ENCODE peak calls at places on chromosomes 13 and 19, in six cellular contexts. One of them, this sample, is unnamed.

GRCh38 chr19:51018745-51019543 is 565 bp downstream of the KLK10 start:
- DNase-seq in cardiac fibroblast: peak
- DNase-seq in colonic mucosa: no peak
- DNase-seq in pancreas: no peak
- DNase-seq in tibial nerve: no peak
- DNase-seq in transverse colon: no peak
- DNase-seq in this sample: no peak

GRCh38 chr19:47190167-47190727 is 40.8 kb downstream of the BBC3 start:
- DNase-seq in cardiac fibroblast: peak
- DNase-seq in colonic mucosa: peak
- DNase-seq in pancreas: peak
- DNase-seq in tibial nerve: no peak
- DNase-seq in transverse colon: peak
- DNase-seq in this sample: peak

GRCh38 chr19:4012092-4012974 is 4.8 kb downstream of the PIAS4 start:
- DNase-seq in cardiac fibroblast: no peak
- DNase-seq in colonic mucosa: peak
- DNase-seq in pancreas: peak
- DNase-seq in tibial nerve: no peak
- DNase-seq in transverse colon: peak
- DNase-seq in this sample: no peak

GRCh38 chr13:111110054-111110453 is 5.1 kb upstream of the ARHGEF7 start:
- DNase-seq in cardiac fibroblast: no peak
- DNase-seq in colonic mucosa: no peak
- DNase-seq in pancreas: no peak
- DNase-seq in tibial nerve: no peak
- DNase-seq in transverse colon: no peak
- DNase-seq in this sample: no peak

GRCh38 chr13:34207872-34208271 is 389.9 kb downstream of the RFC3 start:
- DNase-seq in cardiac fibroblast: peak
- DNase-seq in colonic mucosa: no peak
- DNase-seq in pancreas: no peak
- DNase-seq in tibial nerve: no peak
- DNase-seq in transverse colon: no peak
- DNase-seq in this sample: peak

GRCh38 chr13:28528388-28528787 is 33.5 kb upstream of the FLT1 start:
- DNase-seq in cardiac fibroblast: no peak
- DNase-seq in colonic mucosa: no peak
- DNase-seq in pancreas: no peak
- DNase-seq in tibial nerve: no peak
- DNase-seq in transverse colon: no peak
- DNase-seq in this sample: no peak

GRCh38 chr13:75650991-75651390 is 14.9 kb downstream of the LMO7 start:
- DNase-seq in cardiac fibroblast: no peak
- DNase-seq in colonic mucosa: no peak
- DNase-seq in pancreas: no peak
- DNase-seq in tibial nerve: no peak
- DNase-seq in transverse colon: no peak
- DNase-seq in this sample: peak

GRCh38 chr19:39310558-39311311 is 9.9 kb downstream of the LRFN1 start:
- DNase-seq in cardiac fibroblast: peak
- DNase-seq in colonic mucosa: no peak
- DNase-seq in pancreas: no peak
- DNase-seq in tibial nerve: no peak
- DNase-seq in transverse colon: no peak
- DNase-seq in this sample: no peak

GRCh38 chr13:111903143-111903542 is 163.8 kb upstream of the SOX1 start:
- DNase-seq in cardiac fibroblast: no peak
- DNase-seq in colonic mucosa: no peak
- DNase-seq in pancreas: no peak
- DNase-seq in tibial nerve: no peak
- DNase-seq in transverse colon: no peak
- DNase-seq in this sample: no peak

GRCh38 chr13:87889241-87889640 is 218.1 kb downstream of the SLITRK5 start:
- DNase-seq in cardiac fibroblast: no peak
- DNase-seq in colonic mucosa: no peak
- DNase-seq in pancreas: no peak
- DNase-seq in tibial nerve: no peak
- DNase-seq in transverse colon: no peak
- DNase-seq in this sample: no peak

GRCh38 chr19:1113278-1113985 is 9.6 kb downstream of the GPX4 start:
- DNase-seq in cardiac fibroblast: peak
- DNase-seq in colonic mucosa: peak
- DNase-seq in pancreas: peak
- DNase-seq in tibial nerve: peak
- DNase-seq in transverse colon: peak
- DNase-seq in this sample: peak

GRCh38 chr19:8097681-8098567 is 45.4 kb downstream of the CCL25 start:
- DNase-seq in cardiac fibroblast: no peak
- DNase-seq in colonic mucosa: no peak
- DNase-seq in pancreas: no peak
- DNase-seq in tibial nerve: no peak
- DNase-seq in transverse colon: no peak
- DNase-seq in this sample: no peak

GRCh38 chr19:8094336-8094735 is 41.8 kb downstream of the CCL25 start:
- DNase-seq in cardiac fibroblast: no peak
- DNase-seq in colonic mucosa: no peak
- DNase-seq in pancreas: no peak
- DNase-seq in tibial nerve: no peak
- DNase-seq in transverse colon: no peak
- DNase-seq in this sample: no peak

GRCh38 chr19:8097198-8097597 is 44.6 kb downstream of the CCL25 start:
- DNase-seq in cardiac fibroblast: no peak
- DNase-seq in colonic mucosa: no peak
- DNase-seq in pancreas: no peak
- DNase-seq in tibial nerve: no peak
- DNase-seq in transverse colon: no peak
- DNase-seq in this sample: no peak

GRCh38 chr19:8095354-8095886 is 42.9 kb downstream of the CCL25 start:
- DNase-seq in cardiac fibroblast: no peak
- DNase-seq in colonic mucosa: no peak
- DNase-seq in pancreas: no peak
- DNase-seq in tibial nerve: no peak
- DNase-seq in transverse colon: no peak
- DNase-seq in this sample: no peak

GRCh38 chr19:8096071-8096470 is 43.5 kb downstream of the CCL25 start:
- DNase-seq in cardiac fibroblast: no peak
- DNase-seq in colonic mucosa: no peak
- DNase-seq in pancreas: no peak
- DNase-seq in tibial nerve: no peak
- DNase-seq in transverse colon: no peak
- DNase-seq in this sample: no peak
- TF ChIP-seq CTCF in cardiac fibroblast: peak
- TF ChIP-seq CTCF in colonic mucosa: no peak
- TF ChIP-seq CTCF in pancreas: no peak
- TF ChIP-seq CTCF in tibial nerve: no peak
- TF ChIP-seq CTCF in transverse colon: no peak
- TF ChIP-seq CTCF in this sample: no peak

GRCh38 chr19:12035220-12036172 is at the start of gene ZNF433:
- DNase-seq in cardiac fibroblast: peak
- DNase-seq in colonic mucosa: peak
- DNase-seq in pancreas: peak
- DNase-seq in tibial nerve: peak
- DNase-seq in transverse colon: peak
- DNase-seq in this sample: peak

GRCh38 chr19:12034196-12034595 is 1.3 kb downstream of the ZNF433 start:
- DNase-seq in cardiac fibroblast: peak
- DNase-seq in colonic mucosa: no peak
- DNase-seq in pancreas: no peak
- DNase-seq in tibial nerve: no peak
- DNase-seq in transverse colon: no peak
- DNase-seq in this sample: no peak

GRCh38 chr19:12034610-12035009 is 869 bp downstream of the ZNF433 start:
- DNase-seq in cardiac fibroblast: peak
- DNase-seq in colonic mucosa: no peak
- DNase-seq in pancreas: no peak
- DNase-seq in tibial nerve: peak
- DNase-seq in transverse colon: no peak
- DNase-seq in this sample: no peak
- H3K4me3 ChIP-seq in cardiac fibroblast: peak
- H3K4me3 ChIP-seq in colonic mucosa: peak
- H3K4me3 ChIP-seq in pancreas: peak
- H3K4me3 ChIP-seq in tibial nerve: peak
- H3K4me3 ChIP-seq in transverse colon: no peak
- H3K4me3 ChIP-seq in this sample: peak

GRCh38 chr13:60986301-60986700 is 429.3 kb downstream of the PCDH20 start:
- DNase-seq in cardiac fibroblast: no peak
- DNase-seq in colonic mucosa: no peak
- DNase-seq in pancreas: no peak
- DNase-seq in tibial nerve: no peak
- DNase-seq in transverse colon: no peak
- DNase-seq in this sample: no peak

GRCh38 chr13:60990032-60990733 is 425.5 kb downstream of the PCDH20 start:
- DNase-seq in cardiac fibroblast: no peak
- DNase-seq in colonic mucosa: no peak
- DNase-seq in pancreas: no peak
- DNase-seq in tibial nerve: no peak
- DNase-seq in transverse colon: no peak
- DNase-seq in this sample: no peak
- TF ChIP-seq CTCF in cardiac fibroblast: no peak
- TF ChIP-seq CTCF in colonic mucosa: no peak
- TF ChIP-seq CTCF in pancreas: no peak
- TF ChIP-seq CTCF in tibial nerve: no peak
- TF ChIP-seq CTCF in transverse colon: no peak
- TF ChIP-seq CTCF in this sample: no peak

GRCh38 chr13:44403720-44404063 is 30.1 kb downstream of the SERP2 start:
- DNase-seq in cardiac fibroblast: no peak
- DNase-seq in colonic mucosa: no peak
- DNase-seq in pancreas: no peak
- DNase-seq in tibial nerve: no peak
- DNase-seq in transverse colon: no peak
- DNase-seq in this sample: no peak
- H3K4me3 ChIP-seq in cardiac fibroblast: no peak
- H3K4me3 ChIP-seq in colonic mucosa: no peak
- H3K4me3 ChIP-seq in pancreas: no peak
- H3K4me3 ChIP-seq in tibial nerve: no peak
- H3K4me3 ChIP-seq in transverse colon: no peak
- H3K4me3 ChIP-seq in this sample: no peak